ENCODE peak calls at places on chromosomes 13 and 19, in eight cellular contexts. D is Peyer's patch, J is K562, V is ovary, A is cardiac muscle cell, F is pancreas, B is tibial artery, M is A549. S is an unnamed sample.

GRCh38 chr13:95180513-95181245 is 120.6 kb downstream of the ABCC4 start:
- DNase-seq in M (no peak), F (no peak), V (peak), A (no peak), D (no peak), B (no peak), J (no peak), S (peak)

GRCh38 chr13:42110410-42111155 is 62.1 kb downstream of the DGKH start:
- DNase-seq in M (peak), A (peak), F (no peak), V (peak), B (no peak), J (peak), D (no peak), S (peak)

GRCh38 chr13:98446234-98446621 is 130.7 kb downstream of the STK24 start:
- DNase-seq in A (no peak), D (no peak), V (no peak), J (no peak), F (no peak), M (no peak), B (no peak), S (no peak)

GRCh38 chr13:63435668-63436275 is 2020.1 kb upstream of the PCDH20 start:
- DNase-seq in D (no peak), B (no peak), V (no peak), J (no peak), F (no peak), A (peak), M (no peak), S (peak)

GRCh38 chr13:81480634-81481033 is 1139.7 kb upstream of the SPRY2 start:
- DNase-seq in F (no peak), D (no peak), M (no peak), V (no peak), B (no peak), J (no peak), A (no peak), S (no peak)

GRCh38 chr19:50980203-50980602 is 3.5 kb downstream of the KLK7 start:
- DNase-seq in F (no peak), D (no peak), A (no peak), B (no peak), J (no peak), M (no peak), V (no peak), S (no peak)

GRCh38 chr19:31317542-31317941 is 31.7 kb downstream of the TSHZ3 start:
- DNase-seq in B (no peak), F (no peak), V (no peak), M (no peak), D (no peak), J (no peak), A (no peak), S (no peak)

GRCh38 chr13:28204690-28205443 is 66.5 kb downstream of the PAN3 start:
- DNase-seq in F (no peak), A (no peak), B (no peak), D (no peak), V (no peak), J (no peak), M (no peak), S (no peak)

GRCh38 chr13:59464926-59465325 is 698.8 kb downstream of the DIAPH3 start:
- DNase-seq in M (no peak), D (no peak), V (no peak), F (no peak), B (no peak), J (no peak), A (no peak), S (no peak)

DNA sequence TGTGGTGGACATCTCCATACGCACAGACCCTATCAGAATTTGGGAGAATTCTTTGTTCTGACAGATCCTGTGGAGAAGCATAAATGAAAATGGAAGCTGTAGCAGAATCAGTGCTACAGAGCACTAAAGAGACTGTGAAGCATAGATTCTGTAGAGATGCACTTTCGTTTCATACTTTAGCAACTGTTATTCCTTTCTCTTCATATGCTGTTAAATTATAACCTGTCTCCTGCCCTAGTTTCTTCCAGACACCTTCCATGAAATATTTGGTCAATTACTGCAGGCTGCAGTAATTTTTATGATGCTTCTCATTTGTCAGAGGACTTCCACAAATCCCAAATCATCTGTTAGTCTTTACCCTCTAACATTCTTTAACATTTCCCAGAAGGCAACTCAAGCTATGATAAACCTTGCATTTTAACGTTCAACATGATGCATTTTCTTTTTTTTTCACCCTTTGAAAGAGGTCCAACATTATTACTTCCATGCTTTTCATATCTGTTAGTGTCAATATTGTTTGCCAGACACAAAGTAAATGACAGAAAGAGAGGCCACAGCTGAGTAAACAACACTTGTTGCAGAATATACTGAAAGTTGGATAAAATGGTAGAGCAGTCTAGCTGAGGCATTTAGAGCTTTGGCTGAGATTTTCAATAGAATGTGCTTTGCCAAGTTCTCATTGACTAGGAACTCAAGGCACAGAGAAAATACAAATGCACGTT is 412.7 kb downstream of the LMO7 start:
- DNase-seq in B (no peak), D (no peak), F (no peak), V (no peak), A (peak), M (no peak), J (no peak), S (no peak)
- H3K4me3 ChIP-seq in B (no peak), D (no peak), F (no peak), V (no peak), A (no peak), M (no peak), J (no peak), S (no peak)

DNA sequence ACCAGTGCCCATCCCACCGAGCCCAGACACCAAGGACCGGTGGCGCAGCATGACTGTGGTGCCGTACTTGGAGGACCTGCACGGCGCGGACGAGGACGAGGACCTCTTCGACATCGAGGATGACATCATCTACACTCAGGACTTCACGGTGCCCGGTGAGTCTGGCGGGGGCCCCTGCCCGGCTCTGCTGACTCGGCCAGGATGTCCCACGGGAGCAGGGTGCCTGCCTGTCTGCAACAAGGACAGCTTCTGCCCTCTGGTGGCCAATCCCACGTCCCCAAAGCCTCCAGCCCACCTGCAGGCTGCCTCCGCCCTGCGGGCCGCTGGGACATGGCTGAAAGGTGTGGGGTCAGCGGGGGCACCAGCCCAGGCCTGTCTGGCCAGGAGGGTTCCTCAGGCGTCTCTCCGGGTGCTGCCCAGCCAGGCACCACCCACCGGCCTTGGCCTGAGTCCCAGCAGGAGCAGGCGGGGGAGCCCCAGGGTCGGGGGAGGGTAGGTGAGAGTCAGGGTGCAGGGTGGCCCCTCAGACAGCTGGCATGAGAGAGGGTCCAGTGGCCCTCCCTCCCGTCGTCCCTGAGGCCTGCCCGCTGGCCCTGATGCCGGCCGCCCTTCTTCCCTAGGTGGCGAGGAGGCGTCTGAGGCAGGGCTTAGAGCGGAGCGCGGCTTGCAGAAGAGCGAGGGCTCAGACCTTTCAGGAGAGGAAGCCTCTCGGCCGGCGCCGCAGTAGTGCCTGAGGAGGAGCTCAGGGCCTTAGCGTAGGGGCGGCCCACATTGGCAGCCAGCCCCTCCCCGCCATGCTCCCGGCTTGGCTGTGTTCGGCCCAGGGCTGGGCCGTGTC is 14.6 kb downstream of the CBARP start:
- DNase-seq in B (no peak), F (no peak), V (no peak), J (no peak), D (no peak), A (peak), M (no peak), S (peak)
- TF ChIP-seq CTCF in B (peak), F (no peak), V (no peak), J (peak), D (peak), A (peak), M (peak), S (peak)

DNA sequence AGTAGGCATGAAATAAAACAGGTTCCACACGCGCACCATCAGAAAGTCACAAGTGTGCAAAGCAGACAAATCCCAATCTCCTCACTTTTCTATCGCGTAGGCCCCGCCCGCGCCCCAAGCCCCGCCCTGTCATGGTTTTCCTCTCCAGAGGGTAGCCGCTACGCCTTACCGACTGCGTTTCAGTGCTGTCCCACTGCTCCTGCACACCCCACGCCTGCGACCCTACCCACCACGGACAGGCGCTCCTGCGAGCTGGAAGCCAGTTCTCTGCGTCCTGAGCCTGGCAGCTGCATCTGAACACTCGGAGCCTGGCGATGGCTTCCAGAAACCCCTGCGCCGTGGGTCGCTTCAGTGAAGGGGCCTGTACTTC is 379 bp upstream of the ZNF470 start:
- DNase-seq in D (no peak), V (peak), A (peak), B (peak), M (peak), F (peak), J (no peak), S (no peak)
- H3K4me3 ChIP-seq in D (peak), V (peak), A (peak), B (peak), M (peak), F (peak), J (no peak), S (peak)

GRCh38 chr19:29119582-29119981 is 93.4 kb downstream of the UQCRFS1 start:
- DNase-seq in M (no peak), V (no peak), J (no peak), F (no peak), D (no peak), B (peak), A (no peak), S (no peak)

GRCh38 chr19:29118384-29118783 is 94.6 kb downstream of the UQCRFS1 start:
- DNase-seq in A (peak), V (no peak), D (no peak), M (no peak), F (no peak), B (peak), J (no peak), S (no peak)

GRCh38 chr19:29122185-29122584 is 90.8 kb downstream of the UQCRFS1 start:
- DNase-seq in B (peak), V (no peak), A (no peak), M (no peak), D (no peak), F (no peak), J (no peak), S (no peak)

GRCh38 chr19:29120471-29120870 is 92.5 kb downstream of the UQCRFS1 start:
- DNase-seq in F (no peak), M (no peak), D (no peak), B (no peak), A (no peak), J (no peak), V (no peak), S (no peak)

DNA sequence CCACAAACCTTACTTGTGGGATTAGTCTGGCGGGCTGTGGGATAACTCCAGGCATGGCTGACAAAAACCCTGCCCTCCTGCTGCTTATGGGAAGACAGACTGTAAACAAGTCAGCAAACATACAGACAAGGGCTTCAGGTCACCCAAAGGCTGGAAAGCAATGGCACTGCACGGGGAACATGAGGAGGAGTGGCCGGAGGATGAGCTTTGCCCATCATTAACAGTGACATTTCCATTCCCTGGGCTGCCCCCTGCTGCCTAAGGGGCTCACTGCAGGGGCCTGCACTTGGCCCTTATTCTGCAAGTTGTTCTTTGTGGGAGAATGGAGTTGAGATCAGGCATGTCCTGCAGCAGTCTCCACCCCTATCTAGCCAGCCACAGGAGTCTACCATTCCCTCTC is 91.3 kb downstream of the UQCRFS1 start:
- DNase-seq in J (peak), B (peak), M (no peak), D (no peak), A (peak), V (no peak), F (no peak), S (peak)
- TF ChIP-seq CTCF in J (peak), B (peak), M (peak), D (no peak), A (peak), V (no peak), F (no peak), S (peak)

DNA sequence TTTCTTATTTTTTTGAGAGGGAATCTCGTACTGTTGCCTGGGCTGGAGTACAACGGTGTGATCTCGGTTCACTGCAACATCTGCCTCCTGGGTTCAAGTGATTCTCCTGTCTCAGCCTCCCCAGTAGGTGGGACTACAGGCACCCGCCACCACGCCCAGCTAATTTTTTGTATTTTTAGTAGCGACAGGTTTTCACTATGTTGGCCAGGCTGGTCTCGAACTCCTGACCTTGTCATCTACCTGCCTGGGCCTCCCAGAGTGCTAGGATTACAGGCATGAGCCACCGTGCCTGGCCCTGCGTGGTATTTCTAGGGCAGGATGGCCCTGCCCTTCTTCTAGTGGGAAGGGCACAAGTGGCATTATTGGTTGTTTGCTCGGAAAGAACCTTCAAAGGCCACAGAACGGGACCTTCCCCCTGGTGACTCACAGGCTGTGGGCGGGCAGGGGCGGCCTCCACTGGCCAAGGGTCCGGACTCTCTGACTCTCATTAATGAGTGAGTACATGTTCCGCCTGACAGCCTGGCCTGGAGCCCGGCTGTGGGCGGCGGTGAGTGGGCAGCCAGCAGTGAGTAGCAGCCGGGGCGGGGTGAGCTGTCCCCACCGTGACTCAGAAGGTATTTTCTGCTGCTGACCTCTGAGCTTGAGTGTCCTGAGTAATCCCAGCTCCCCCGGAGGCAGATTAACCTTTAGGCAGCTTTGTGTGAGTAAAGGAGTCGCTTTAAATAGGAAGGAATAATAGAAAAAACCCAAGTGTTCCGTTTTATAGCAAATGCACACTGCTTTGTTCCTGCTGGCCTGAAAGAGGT is 5.1 kb downstream of the DOT1L start:
- DNase-seq in F (peak), B (peak), V (peak), D (peak), A (peak), M (peak), J (peak), S (peak)
- H3K4me3 ChIP-seq in F (no peak), B (peak), V (no peak), D (no peak), A (no peak), M (peak), J (peak), S (peak)

DNA sequence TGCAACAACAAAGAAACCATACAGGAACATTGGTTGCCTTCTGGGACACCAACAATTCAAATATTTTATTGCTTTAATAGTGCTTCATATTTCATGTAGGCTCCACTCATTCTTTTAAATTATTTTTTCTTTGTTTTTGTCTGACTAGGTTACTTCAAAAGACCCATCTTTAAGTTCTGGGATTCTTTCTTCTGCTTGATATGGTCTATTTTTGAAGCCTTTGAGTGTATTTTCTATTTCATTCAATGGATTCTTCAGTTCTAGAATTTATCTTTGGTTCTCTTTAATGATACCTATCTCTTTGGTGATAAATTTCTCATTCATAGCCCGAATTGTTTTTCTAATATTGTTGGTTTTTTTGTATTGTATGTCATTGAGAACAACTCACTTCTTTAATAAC is 38.6 kb downstream of the IGFL3 start:
- DNase-seq in D (no peak), F (no peak), M (no peak), A (no peak), B (no peak), J (no peak), V (no peak), S (no peak)
- TF ChIP-seq CTCF in D (no peak), F (no peak), M (no peak), A (no peak), B (no peak), J (no peak), V (no peak), S (no peak)

DNA sequence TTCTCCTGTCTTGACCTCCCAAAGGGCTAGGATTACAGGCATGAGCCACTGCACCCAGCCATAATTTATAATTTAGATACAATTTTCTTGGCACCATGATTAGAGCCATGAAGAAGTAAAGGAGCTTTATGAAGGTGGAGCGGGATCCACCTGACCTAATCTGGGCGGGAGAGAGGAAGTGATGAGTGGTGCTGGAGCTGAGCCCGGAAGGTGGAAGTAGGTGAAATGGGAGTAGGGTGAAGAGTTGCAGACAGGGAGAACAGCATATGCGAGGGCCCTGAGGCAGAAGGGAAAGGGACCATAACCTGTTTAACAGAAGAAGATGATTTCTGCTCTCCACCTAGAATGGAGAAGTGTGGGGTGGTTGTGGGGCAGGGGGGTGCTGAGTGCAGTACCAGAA is 4.2 kb downstream of the BLOC1S3 start:
- DNase-seq in F (no peak), M (no peak), B (no peak), V (no peak), A (no peak), D (no peak), J (no peak), S (no peak)
- H3K4me3 ChIP-seq in F (no peak), M (no peak), B (no peak), V (no peak), A (no peak), D (no peak), J (no peak), S (no peak)

GRCh38 chr19:13796301-13797057 is 1.2 kb downstream of the ZSWIM4 start:
- DNase-seq in M (peak), F (no peak), V (peak), J (no peak), A (peak), B (peak), D (no peak), S (peak)
- TF ChIP-seq CTCF in M (no peak), F (no peak), V (no peak), J (peak), A (peak), B (no peak), D (no peak), S (peak)

GRCh38 chr19:49336482-49337266 is 1.5 kb downstream of the CD37 start:
- DNase-seq in B (peak), M (no peak), J (no peak), V (no peak), F (peak), D (no peak), A (no peak), S (no peak)
- H3K4me3 ChIP-seq in B (no peak), M (no peak), J (no peak), V (no peak), F (no peak), D (peak), A (no peak), S (no peak)

DNA sequence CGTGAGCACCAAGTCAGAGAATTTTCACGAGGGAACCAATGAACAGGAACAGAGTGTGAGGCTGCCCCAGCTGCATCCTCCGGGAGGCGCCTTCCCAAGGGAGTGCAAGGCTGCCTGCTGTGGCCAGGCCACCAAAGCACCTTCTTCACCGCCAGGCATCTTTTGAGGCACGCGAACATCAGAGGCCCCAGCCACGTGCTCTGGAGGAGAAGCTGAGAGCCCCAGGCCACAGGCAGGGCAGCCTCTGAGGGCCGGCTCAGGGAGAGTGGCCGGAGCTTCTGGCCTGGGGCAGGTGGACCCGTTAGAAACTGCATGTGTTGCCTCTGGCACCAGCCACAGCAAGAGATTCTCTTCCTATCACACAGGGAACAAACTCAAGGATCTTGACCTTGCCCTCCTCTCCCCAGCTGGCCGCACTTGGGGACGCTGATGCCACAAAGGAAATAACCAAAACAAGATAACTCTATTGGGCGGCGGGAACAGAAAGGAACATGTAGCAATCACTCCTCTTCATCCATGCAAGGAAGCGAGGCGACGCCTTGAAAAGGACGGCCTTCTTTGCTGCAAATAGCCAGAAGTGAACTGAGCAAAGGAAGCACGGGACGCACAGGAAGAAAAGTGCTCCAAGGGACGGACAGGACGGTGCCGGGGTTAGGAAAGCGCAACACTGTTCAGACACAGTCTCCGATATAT is 19.9 kb downstream of the GAS6 start:
- DNase-seq in D (peak), F (peak), A (no peak), V (no peak), J (no peak), B (peak), M (no peak), S (no peak)
- TF ChIP-seq CTCF in D (no peak), F (no peak), A (no peak), V (no peak), J (no peak), B (no peak), M (no peak), S (no peak)

S was measured in AG10803.